ENCODE peak calls at places on chromosomes 2 and 18, in seven cellular contexts. One of them, this sample, is unnamed.

GRCh38 chr2:113179446-113180045 is 5.8 kb downstream of the PSD4 start:
- DNase-seq in neural progenitor cell: no peak
- DNase-seq in activated CD4-positive, alpha-beta T cell treated with anti-CD3 and anti-CD28 coated beads, Interleukin-2, amount 50 U/mL, for 4 hours: no peak
- DNase-seq in T-cell: no peak
- DNase-seq in neuronal stem cell: no peak
- DNase-seq in COR-L47: no peak
- DNase-seq in activated naive CD4-positive, alpha-beta T cell: no peak
- DNase-seq in this sample: no peak

GRCh38 chr2:12965540-12966269 is 249.0 kb downstream of the TRIB2 start:
- DNase-seq in neural progenitor cell: no peak
- DNase-seq in activated CD4-positive, alpha-beta T cell treated with anti-CD3 and anti-CD28 coated beads, Interleukin-2, amount 50 U/mL, for 4 hours: no peak
- DNase-seq in T-cell: no peak
- DNase-seq in neuronal stem cell: no peak
- DNase-seq in activated naive CD4-positive, alpha-beta T cell: no peak
- DNase-seq in COR-L47: peak
- DNase-seq in this sample: peak

GRCh38 chr2:39141346-39142011 is 20.6 kb upstream of the SOS1 start:
- DNase-seq in activated CD4-positive, alpha-beta T cell treated with anti-CD3 and anti-CD28 coated beads, Interleukin-2, amount 50 U/mL, for 4 hours: no peak
- DNase-seq in activated naive CD4-positive, alpha-beta T cell: no peak
- DNase-seq in neuronal stem cell: no peak
- DNase-seq in neural progenitor cell: peak
- DNase-seq in COR-L47: no peak
- DNase-seq in T-cell: no peak
- DNase-seq in this sample: no peak

GRCh38 chr18:8685914-8686216 is 19.5 kb upstream of the MTCL1 start:
- DNase-seq in neuronal stem cell: no peak
- DNase-seq in COR-L47: no peak
- DNase-seq in activated CD4-positive, alpha-beta T cell treated with anti-CD3 and anti-CD28 coated beads, Interleukin-2, amount 50 U/mL, for 4 hours: no peak
- DNase-seq in neural progenitor cell: no peak
- DNase-seq in T-cell: no peak
- DNase-seq in activated naive CD4-positive, alpha-beta T cell: no peak
- DNase-seq in this sample: no peak

GRCh38 chr2:189037518-189037917 is 63.3 kb downstream of the COL3A1 start:
- DNase-seq in activated naive CD4-positive, alpha-beta T cell: no peak
- DNase-seq in neural progenitor cell: no peak
- DNase-seq in activated CD4-positive, alpha-beta T cell treated with anti-CD3 and anti-CD28 coated beads, Interleukin-2, amount 50 U/mL, for 4 hours: no peak
- DNase-seq in T-cell: no peak
- DNase-seq in COR-L47: no peak
- DNase-seq in neuronal stem cell: no peak
- DNase-seq in this sample: peak

GRCh38 chr18:63427566-63427965 is 5.3 kb upstream of the VPS4B start:
- DNase-seq in neural progenitor cell: no peak
- DNase-seq in COR-L47: no peak
- DNase-seq in activated naive CD4-positive, alpha-beta T cell: no peak
- DNase-seq in activated CD4-positive, alpha-beta T cell treated with anti-CD3 and anti-CD28 coated beads, Interleukin-2, amount 50 U/mL, for 4 hours: no peak
- DNase-seq in neuronal stem cell: no peak
- DNase-seq in T-cell: no peak
- DNase-seq in this sample: peak

GRCh38 chr18:1353025-1353424 is 448.4 kb downstream of the ADCYAP1 start:
- DNase-seq in activated naive CD4-positive, alpha-beta T cell: no peak
- DNase-seq in COR-L47: no peak
- DNase-seq in neuronal stem cell: no peak
- DNase-seq in neural progenitor cell: no peak
- DNase-seq in T-cell: no peak
- DNase-seq in activated CD4-positive, alpha-beta T cell treated with anti-CD3 and anti-CD28 coated beads, Interleukin-2, amount 50 U/mL, for 4 hours: no peak
- DNase-seq in this sample: no peak

GRCh38 chr2:55923091-55923977 is at the start of gene EFEMP1:
- DNase-seq in neuronal stem cell: peak
- DNase-seq in activated naive CD4-positive, alpha-beta T cell: no peak
- DNase-seq in COR-L47: peak
- DNase-seq in activated CD4-positive, alpha-beta T cell treated with anti-CD3 and anti-CD28 coated beads, Interleukin-2, amount 50 U/mL, for 4 hours: no peak
- DNase-seq in neural progenitor cell: peak
- DNase-seq in T-cell: no peak
- DNase-seq in this sample: no peak

GRCh38 chr2:99863914-99864273 is 278.5 kb downstream of the AFF3 start:
- DNase-seq in neuronal stem cell: no peak
- DNase-seq in neural progenitor cell: no peak
- DNase-seq in activated naive CD4-positive, alpha-beta T cell: no peak
- DNase-seq in T-cell: no peak
- DNase-seq in COR-L47: no peak
- DNase-seq in activated CD4-positive, alpha-beta T cell treated with anti-CD3 and anti-CD28 coated beads, Interleukin-2, amount 50 U/mL, for 4 hours: no peak
- DNase-seq in this sample: no peak

GRCh38 chr18:67519582-67519981 is 3.1 kb upstream of the DSEL start:
- DNase-seq in COR-L47: no peak
- DNase-seq in neural progenitor cell: no peak
- DNase-seq in neuronal stem cell: no peak
- DNase-seq in T-cell: no peak
- DNase-seq in activated CD4-positive, alpha-beta T cell treated with anti-CD3 and anti-CD28 coated beads, Interleukin-2, amount 50 U/mL, for 4 hours: no peak
- DNase-seq in activated naive CD4-positive, alpha-beta T cell: no peak
- DNase-seq in this sample: no peak

GRCh38 chr2:105427485-105427884 is 28.6 kb upstream of the FHL2 start:
- DNase-seq in COR-L47: no peak
- DNase-seq in activated naive CD4-positive, alpha-beta T cell: no peak
- DNase-seq in neuronal stem cell: no peak
- DNase-seq in neural progenitor cell: no peak
- DNase-seq in activated CD4-positive, alpha-beta T cell treated with anti-CD3 and anti-CD28 coated beads, Interleukin-2, amount 50 U/mL, for 4 hours: no peak
- DNase-seq in T-cell: no peak
- DNase-seq in this sample: no peak

GRCh38 chr2:111244864-111245263 is 124.2 kb downstream of the BCL2L11 start:
- DNase-seq in activated naive CD4-positive, alpha-beta T cell: no peak
- DNase-seq in T-cell: no peak
- DNase-seq in neuronal stem cell: no peak
- DNase-seq in COR-L47: no peak
- DNase-seq in activated CD4-positive, alpha-beta T cell treated with anti-CD3 and anti-CD28 coated beads, Interleukin-2, amount 50 U/mL, for 4 hours: no peak
- DNase-seq in neural progenitor cell: no peak
- DNase-seq in this sample: no peak

GRCh38 chr18:34495434-34495833 is 214.7 kb upstream of the DTNA start:
- DNase-seq in neuronal stem cell: no peak
- DNase-seq in activated naive CD4-positive, alpha-beta T cell: no peak
- DNase-seq in neural progenitor cell: no peak
- DNase-seq in T-cell: no peak
- DNase-seq in activated CD4-positive, alpha-beta T cell treated with anti-CD3 and anti-CD28 coated beads, Interleukin-2, amount 50 U/mL, for 4 hours: no peak
- DNase-seq in COR-L47: no peak
- DNase-seq in this sample: no peak

GRCh38 chr2:141911485-141912066 is 219.2 kb downstream of the LRP1B start:
- DNase-seq in activated CD4-positive, alpha-beta T cell treated with anti-CD3 and anti-CD28 coated beads, Interleukin-2, amount 50 U/mL, for 4 hours: no peak
- DNase-seq in T-cell: no peak
- DNase-seq in activated naive CD4-positive, alpha-beta T cell: no peak
- DNase-seq in neural progenitor cell: peak
- DNase-seq in neuronal stem cell: peak
- DNase-seq in COR-L47: peak
- DNase-seq in this sample: peak

GRCh38 chr2:238487134-238487533 is 60.4 kb downstream of the ASB1 start:
- DNase-seq in neural progenitor cell: no peak
- DNase-seq in T-cell: no peak
- DNase-seq in activated naive CD4-positive, alpha-beta T cell: no peak
- DNase-seq in neuronal stem cell: no peak
- DNase-seq in activated CD4-positive, alpha-beta T cell treated with anti-CD3 and anti-CD28 coated beads, Interleukin-2, amount 50 U/mL, for 4 hours: no peak
- DNase-seq in COR-L47: no peak
- DNase-seq in this sample: no peak

GRCh38 chr2:129400825-129401224 is 578.6 kb upstream of the RAB6C start:
- DNase-seq in activated CD4-positive, alpha-beta T cell treated with anti-CD3 and anti-CD28 coated beads, Interleukin-2, amount 50 U/mL, for 4 hours: no peak
- DNase-seq in neural progenitor cell: no peak
- DNase-seq in T-cell: no peak
- DNase-seq in COR-L47: no peak
- DNase-seq in neuronal stem cell: no peak
- DNase-seq in activated naive CD4-positive, alpha-beta T cell: no peak
- DNase-seq in this sample: no peak

GRCh38 chr2:84487298-84487996 is 28.4 kb upstream of the SUCLG1 start:
- DNase-seq in activated naive CD4-positive, alpha-beta T cell: no peak
- DNase-seq in neuronal stem cell: no peak
- DNase-seq in COR-L47: no peak
- DNase-seq in T-cell: no peak
- DNase-seq in neural progenitor cell: peak
- DNase-seq in activated CD4-positive, alpha-beta T cell treated with anti-CD3 and anti-CD28 coated beads, Interleukin-2, amount 50 U/mL, for 4 hours: no peak
- DNase-seq in this sample: no peak

GRCh38 chr2:41827354-41827971 is 220.4 kb upstream of the PKDCC start:
- DNase-seq in COR-L47: no peak
- DNase-seq in neuronal stem cell: no peak
- DNase-seq in T-cell: no peak
- DNase-seq in activated CD4-positive, alpha-beta T cell treated with anti-CD3 and anti-CD28 coated beads, Interleukin-2, amount 50 U/mL, for 4 hours: no peak
- DNase-seq in neural progenitor cell: no peak
- DNase-seq in activated naive CD4-positive, alpha-beta T cell: no peak
- DNase-seq in this sample: no peak

GRCh38 chr2:190835303-190835930 is 45.2 kb upstream of the GLS start:
- DNase-seq in activated CD4-positive, alpha-beta T cell treated with anti-CD3 and anti-CD28 coated beads, Interleukin-2, amount 50 U/mL, for 4 hours: no peak
- DNase-seq in activated naive CD4-positive, alpha-beta T cell: no peak
- DNase-seq in neuronal stem cell: no peak
- DNase-seq in T-cell: no peak
- DNase-seq in COR-L47: no peak
- DNase-seq in neural progenitor cell: no peak
- DNase-seq in this sample: peak

GRCh38 chr18:10558967-10559298 is 33.1 kb downstream of the NAPG start:
- DNase-seq in COR-L47: no peak
- DNase-seq in T-cell: no peak
- DNase-seq in activated CD4-positive, alpha-beta T cell treated with anti-CD3 and anti-CD28 coated beads, Interleukin-2, amount 50 U/mL, for 4 hours: no peak
- DNase-seq in neural progenitor cell: no peak
- DNase-seq in activated naive CD4-positive, alpha-beta T cell: no peak
- DNase-seq in neuronal stem cell: no peak
- DNase-seq in this sample: no peak

GRCh38 chr2:54471221-54471711 is 15.1 kb downstream of the SPTBN1 start:
- DNase-seq in neuronal stem cell: no peak
- DNase-seq in COR-L47: peak
- DNase-seq in activated naive CD4-positive, alpha-beta T cell: no peak
- DNase-seq in activated CD4-positive, alpha-beta T cell treated with anti-CD3 and anti-CD28 coated beads, Interleukin-2, amount 50 U/mL, for 4 hours: no peak
- DNase-seq in neural progenitor cell: no peak
- DNase-seq in T-cell: no peak
- DNase-seq in this sample: peak

GRCh38 chr2:128732976-128733431 is 414.3 kb upstream of the HS6ST1 start:
- DNase-seq in neuronal stem cell: no peak
- DNase-seq in T-cell: no peak
- DNase-seq in COR-L47: no peak
- DNase-seq in activated naive CD4-positive, alpha-beta T cell: no peak
- DNase-seq in neural progenitor cell: no peak
- DNase-seq in activated CD4-positive, alpha-beta T cell treated with anti-CD3 and anti-CD28 coated beads, Interleukin-2, amount 50 U/mL, for 4 hours: no peak
- DNase-seq in this sample: no peak

GRCh38 chr2:121297217-121297830 is 12.3 kb upstream of the TFCP2L1 start:
- DNase-seq in activated CD4-positive, alpha-beta T cell treated with anti-CD3 and anti-CD28 coated beads, Interleukin-2, amount 50 U/mL, for 4 hours: no peak
- DNase-seq in COR-L47: peak
- DNase-seq in neural progenitor cell: peak
- DNase-seq in neuronal stem cell: no peak
- DNase-seq in T-cell: no peak
- DNase-seq in activated naive CD4-positive, alpha-beta T cell: no peak
- DNase-seq in this sample: peak